ENCODE peak calls at places on chromosomes 6 and 20, in eight cellular contexts. J, H, M, Z, A, Y, E and B are unnamed samples.

GRCh38 chr20:49685809-49686208 is 27.9 kb downstream of the B4GALT5 start:
- DNase-seq in J (peak; percentile 61), H (no peak), M (no peak), Z (no peak), A (peak; percentile 47), Y (no peak), E (no peak), B (peak; percentile 28)

GRCh38 chr6:150711061-150711460 is 111.4 kb downstream of the PLEKHG1 start:
- DNase-seq in J (no peak), H (no peak), M (no peak), Z (no peak), A (no peak), Y (no peak), E (no peak), B (no peak)

GRCh38 chr6:45900808-45901752 is 114.6 kb downstream of the CLIC5 start:
- DNase-seq in J (no peak), H (no peak), M (no peak), Z (no peak), A (no peak), Y (no peak), E (no peak), B (peak; percentile 37)

GRCh38 chr20:39429716-39430115 is 467.6 kb downstream of the DHX35 start:
- DNase-seq in J (no peak), H (no peak), M (no peak), Z (no peak), A (no peak), Y (no peak), E (no peak), B (no peak)

GRCh38 chr6:144741659-144742058 is 456.5 kb downstream of the UTRN start:
- DNase-seq in J (no peak), H (peak; percentile 43), M (no peak), Z (no peak), A (no peak), Y (no peak), E (no peak), B (no peak)

GRCh38 chr20:5602346-5602745 is 147.9 kb upstream of the SHLD1 start:
- DNase-seq in J (no peak), H (no peak), M (no peak), Z (no peak), A (peak; percentile 2), Y (no peak), E (no peak), B (no peak)

GRCh38 chr20:15676815-15677214 is 896.4 kb downstream of the KIF16B start:
- DNase-seq in J (no peak), H (no peak), M (no peak), Z (no peak), A (no peak), Y (no peak), E (no peak), B (no peak)

GRCh38 chr6:35080821-35081425 is 60.2 kb downstream of the TCP11 start:
- DNase-seq in J (no peak), H (no peak), M (peak; percentile 85), Z (no peak), A (no peak), Y (no peak), E (peak; percentile 20), B (no peak)

GRCh38 chr6:131683479-131683878 is 17.7 kb downstream of the OR2A4 start:
- DNase-seq in J (no peak), H (no peak), M (no peak), Z (no peak), A (no peak), Y (no peak), E (no peak), B (no peak)

GRCh38 chr6:6736753-6737654 is 148.5 kb downstream of the LY86 start:
- DNase-seq in J (no peak), H (no peak), M (no peak), Z (no peak), A (no peak), Y (no peak), E (peak; percentile 77), B (peak; percentile 86)

GRCh38 chr6:149001422-149001821 is 254.6 kb downstream of the UST start:
- DNase-seq in J (no peak), H (no peak), M (no peak), Z (no peak), A (no peak), Y (no peak), E (no peak), B (no peak)

GRCh38 chr20:1537731-1538058 is 19.8 kb downstream of the SIRPD start:
- DNase-seq in J (no peak), H (no peak), M (no peak), Z (no peak), A (no peak), Y (no peak), E (peak; percentile 52), B (no peak)

GRCh38 chr20:58854638-58855471 is 2.3 kb downstream of the GNAS start:
- DNase-seq in J (no peak), H (no peak), M (no peak), Z (no peak), A (no peak), Y (no peak), E (no peak), B (no peak)

GRCh38 chr6:710601-711571 is 17.9 kb upstream of the EXOC2 start:
- DNase-seq in J (peak; percentile 59), H (no peak), M (peak; percentile 21), Z (peak; percentile 27), A (no peak), Y (peak; percentile 73), E (peak; percentile 64), B (peak; percentile 48)

GRCh38 chr6:36685926-36686667 is 7.6 kb downstream of the CDKN1A start:
- DNase-seq in J (no peak), H (no peak), M (no peak), Z (no peak), A (no peak), Y (no peak), E (no peak), B (peak; percentile 13)

GRCh38 chr6:43368517-43369160 is 808 bp downstream of the ZNF318 start:
- DNase-seq in J (peak; percentile 56), H (no peak), M (peak; percentile 42), Z (no peak), A (peak; percentile 23), Y (peak; percentile 25), E (peak; percentile 62), B (peak; percentile 62)

GRCh38 chr6:158374020-158374419 is 61.8 kb downstream of the TULP4 start:
- DNase-seq in J (no peak), H (no peak), M (no peak), Z (no peak), A (peak; percentile 60), Y (no peak), E (no peak), B (no peak)

GRCh38 chr20:3483784-3484183 is 13.0 kb downstream of the ATRN start:
- DNase-seq in J (no peak), H (no peak), M (no peak), Z (no peak), A (peak; percentile 31), Y (no peak), E (no peak), B (no peak)